ENCODE peak calls at places on chromosomes 2 and 18, in six cellular contexts. P, Z, T, K, O and M are unnamed samples.

GRCh38 chr2:12761109-12761508 is 44.4 kb downstream of the TRIB2 start:
- DNase-seq in P (no peak), Z (no peak), T (no peak), K (no peak), O (no peak), M (no peak)

GRCh38 chr2:56168163-56168562 is 15.6 kb upstream of the CCDC85A start:
- DNase-seq in P (no peak), Z (peak), T (no peak), K (no peak), O (no peak), M (no peak)

GRCh38 chr2:197883354-197884032 is 79.1 kb downstream of the PLCL1 start:
- DNase-seq in P (no peak), Z (peak), T (no peak), K (no peak), O (no peak), M (no peak)

GRCh38 chr18:79406708-79407107 is 11.0 kb downstream of the NFATC1 start:
- DNase-seq in P (no peak), Z (no peak), T (no peak), K (no peak), O (no peak), M (no peak)

GRCh38 chr18:32552421-32553030 is 81.8 kb upstream of the GAREM1 start:
- DNase-seq in P (peak), Z (peak), T (peak), K (peak), O (peak), M (peak)

GRCh38 chr2:49080681-49081080 is 73.6 kb downstream of the FSHR start:
- DNase-seq in P (no peak), Z (no peak), T (peak), K (no peak), O (no peak), M (no peak)

GRCh38 chr2:44689516-44689915 is 252.0 kb upstream of the SIX3 start:
- DNase-seq in P (no peak), Z (no peak), T (no peak), K (no peak), O (no peak), M (no peak)

GRCh38 chr2:1675633-1676032 is 68.7 kb downstream of the PXDN start:
- DNase-seq in P (peak), Z (peak), T (no peak), K (no peak), O (no peak), M (no peak)

GRCh38 chr2:64515075-64515474 is 9.1 kb upstream of the AFTPH start:
- DNase-seq in P (no peak), Z (no peak), T (no peak), K (no peak), O (no peak), M (no peak)

GRCh38 chr2:63048367-63049171 is 2.1 kb upstream of the OTX1 start:
- DNase-seq in P (peak), Z (no peak), T (peak), K (no peak), O (no peak), M (no peak)

GRCh38 chr2:224687156-224687555 is 29.0 kb downstream of the CCDC195 start:
- DNase-seq in P (no peak), Z (no peak), T (no peak), K (no peak), O (no peak), M (no peak)

GRCh38 chr18:79766308-79766707 is 31.4 kb upstream of the KCNG2 start:
- DNase-seq in P (no peak), Z (no peak), T (peak), K (no peak), O (no peak), M (no peak)

GRCh38 chr2:62868947-62869346 is 163.4 kb downstream of the EHBP1 start:
- DNase-seq in P (no peak), Z (no peak), T (no peak), K (no peak), O (no peak), M (no peak)

GRCh38 chr2:207330912-207331311 is 165.2 kb upstream of the KLF7 start:
- DNase-seq in P (peak), Z (peak), T (no peak), K (no peak), O (no peak), M (no peak)

GRCh38 chr2:164625378-164625971 is 4.2 kb upstream of the GRB14 start:
- DNase-seq in P (peak), Z (peak), T (no peak), K (no peak), O (no peak), M (no peak)

GRCh38 chr2:208250401-208250800 is 4.5 kb downstream of the IDH1 start:
- DNase-seq in P (peak), Z (peak), T (no peak), K (no peak), O (no peak), M (no peak)

GRCh38 chr2:44296653-44297052 is 21.4 kb downstream of the SLC3A1 start:
- DNase-seq in P (no peak), Z (no peak), T (no peak), K (no peak), O (no peak), M (peak)

GRCh38 chr2:100178864-100179263 is 36.5 kb upstream of the AFF3 start:
- DNase-seq in P (no peak), Z (no peak), T (no peak), K (no peak), O (no peak), M (no peak)

GRCh38 chr2:100073110-100073509 is 69.3 kb downstream of the AFF3 start:
- DNase-seq in P (no peak), Z (no peak), T (no peak), K (no peak), O (no peak), M (no peak)

GRCh38 chr18:48290162-48290926 is 118.8 kb downstream of the ZBTB7C start:
- DNase-seq in P (no peak), Z (no peak), T (no peak), K (no peak), O (no peak), M (no peak)

GRCh38 chr2:38115216-38116012 is 39.5 kb upstream of the CYP1B1 start:
- DNase-seq in P (peak), Z (peak), T (peak), K (peak), O (peak), M (peak)

GRCh38 chr2:28263690-28264089 is 129.0 kb upstream of the FOSL2 start:
- DNase-seq in P (no peak), Z (no peak), T (peak), K (no peak), O (no peak), M (no peak)

GRCh38 chr2:128362186-128362888 is 43.7 kb upstream of the HS6ST1 start:
- DNase-seq in P (no peak), Z (no peak), T (no peak), K (no peak), O (no peak), M (no peak)
- H3K4me3 ChIP-seq in P (no peak), Z (no peak), T (no peak), K (no peak), O (no peak), M (no peak)

DNA sequence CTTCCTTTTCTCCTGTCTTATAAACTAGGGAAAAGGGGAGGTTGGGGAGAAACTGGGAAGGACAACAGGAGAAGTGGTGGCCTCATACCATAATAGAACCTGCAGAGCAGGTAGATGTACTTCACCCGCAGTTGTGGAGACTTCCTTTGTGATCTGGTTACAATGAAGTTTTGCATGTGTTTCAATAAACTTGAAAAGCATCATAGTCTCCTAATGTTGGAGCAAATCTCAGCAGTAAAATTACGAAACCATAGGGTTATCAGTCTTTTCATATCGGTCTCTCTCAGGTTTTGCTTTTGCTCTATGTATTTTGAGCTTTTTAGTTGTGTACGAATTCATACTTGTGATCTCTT is 30.5 kb downstream of the ANO7 start:
- DNase-seq in P (no peak), Z (no peak), T (no peak), K (no peak), O (no peak), M (no peak)
- H3K4me3 ChIP-seq in P (peak), Z (peak), T (peak), K (peak), O (peak), M (no peak)

DNA sequence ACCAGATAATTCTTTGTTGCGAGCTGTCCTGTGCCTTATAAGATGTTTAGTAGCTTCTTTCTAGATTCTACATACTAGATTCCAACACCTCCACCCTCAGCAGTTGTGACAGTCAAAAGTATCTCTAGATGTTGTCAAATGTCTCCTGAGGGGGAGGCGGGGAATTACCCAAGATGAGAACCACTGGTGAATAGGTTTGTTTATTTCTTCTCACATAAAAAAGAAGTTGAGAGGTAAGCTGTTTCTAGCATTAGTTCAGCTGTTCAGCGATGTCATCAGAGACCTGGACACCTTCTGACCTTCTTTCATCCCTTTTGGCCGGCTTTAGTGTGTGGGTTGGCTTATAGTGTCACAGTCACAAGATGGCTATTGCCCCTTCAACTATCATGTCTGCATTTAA is 237.5 kb upstream of the SP5 start:
- DNase-seq in P (no peak), Z (no peak), T (no peak), K (no peak), O (no peak), M (no peak)
- H3K4me3 ChIP-seq in P (no peak), Z (no peak), T (no peak), K (no peak), O (no peak), M (no peak)

GRCh38 chr2:236581546-236581945 is 11.9 kb downstream of the ACKR3 start:
- DNase-seq in P (no peak), Z (no peak), T (no peak), K (no peak), O (no peak), M (no peak)

GRCh38 chr2:236580746-236581355 is 11.2 kb downstream of the ACKR3 start:
- DNase-seq in P (no peak), Z (no peak), T (no peak), K (no peak), O (no peak), M (no peak)

GRCh38 chr2:236578411-236578846 is 8.8 kb downstream of the ACKR3 start:
- DNase-seq in P (no peak), Z (no peak), T (no peak), K (no peak), O (no peak), M (no peak)

GRCh38 chr2:236578980-236579745 is 9.5 kb downstream of the ACKR3 start:
- DNase-seq in P (no peak), Z (no peak), T (peak), K (no peak), O (peak), M (no peak)

DNA sequence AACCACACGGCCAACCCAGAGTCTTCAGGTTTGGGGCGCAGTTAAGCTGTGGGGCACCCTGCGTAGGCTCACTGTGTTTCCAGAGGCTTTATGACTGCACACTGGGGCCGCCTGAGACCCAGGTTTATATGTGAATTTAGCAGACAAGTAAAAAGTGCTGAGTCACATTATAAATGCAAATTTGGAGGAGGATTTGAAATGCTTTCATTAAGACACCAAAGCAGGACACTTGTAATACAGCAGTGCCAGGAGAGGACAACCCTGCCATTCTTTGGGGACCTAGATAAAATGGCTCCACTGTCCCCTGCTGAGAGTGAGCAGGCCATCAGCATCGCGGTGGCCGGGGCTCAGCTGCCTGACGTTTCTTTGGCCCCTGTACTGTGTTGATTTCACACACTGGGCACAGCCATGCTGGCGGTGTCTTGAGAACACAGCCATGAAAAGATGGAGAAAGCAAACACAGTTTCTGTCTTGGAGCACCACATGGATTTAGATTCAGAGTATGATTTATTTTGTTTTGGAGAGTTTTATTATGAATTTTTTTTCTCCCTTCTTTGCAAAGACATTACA is 10.2 kb downstream of the ACKR3 start:
- DNase-seq in P (peak), Z (no peak), T (no peak), K (no peak), O (no peak), M (no peak)
- H3K4me3 ChIP-seq in P (no peak), Z (no peak), T (no peak), K (no peak), O (no peak), M (no peak)

DNA sequence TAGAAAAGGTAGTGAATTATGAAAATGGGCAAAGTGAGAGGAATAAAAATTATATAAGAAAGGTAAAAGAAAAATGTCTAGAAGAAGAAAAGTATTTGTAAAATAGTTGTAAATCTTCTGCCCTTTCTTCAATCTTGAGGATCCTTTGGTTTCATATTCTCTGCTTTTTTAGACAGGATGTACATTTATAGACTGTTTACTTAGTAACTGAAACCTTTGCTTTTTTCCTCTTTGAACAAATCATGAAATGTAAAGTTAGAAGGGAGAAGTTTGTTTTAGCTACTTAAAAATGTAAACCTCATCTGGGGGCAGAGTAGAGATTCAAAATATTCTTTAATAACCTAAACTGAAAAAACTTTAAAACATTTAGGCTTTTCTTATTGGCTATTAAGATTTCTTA is 150.4 kb upstream of the ITGA4 start:
- DNase-seq in P (no peak), Z (peak), T (no peak), K (peak), O (no peak), M (peak)
- H3K4me3 ChIP-seq in P (no peak), Z (no peak), T (no peak), K (no peak), O (no peak), M (peak)

DNA sequence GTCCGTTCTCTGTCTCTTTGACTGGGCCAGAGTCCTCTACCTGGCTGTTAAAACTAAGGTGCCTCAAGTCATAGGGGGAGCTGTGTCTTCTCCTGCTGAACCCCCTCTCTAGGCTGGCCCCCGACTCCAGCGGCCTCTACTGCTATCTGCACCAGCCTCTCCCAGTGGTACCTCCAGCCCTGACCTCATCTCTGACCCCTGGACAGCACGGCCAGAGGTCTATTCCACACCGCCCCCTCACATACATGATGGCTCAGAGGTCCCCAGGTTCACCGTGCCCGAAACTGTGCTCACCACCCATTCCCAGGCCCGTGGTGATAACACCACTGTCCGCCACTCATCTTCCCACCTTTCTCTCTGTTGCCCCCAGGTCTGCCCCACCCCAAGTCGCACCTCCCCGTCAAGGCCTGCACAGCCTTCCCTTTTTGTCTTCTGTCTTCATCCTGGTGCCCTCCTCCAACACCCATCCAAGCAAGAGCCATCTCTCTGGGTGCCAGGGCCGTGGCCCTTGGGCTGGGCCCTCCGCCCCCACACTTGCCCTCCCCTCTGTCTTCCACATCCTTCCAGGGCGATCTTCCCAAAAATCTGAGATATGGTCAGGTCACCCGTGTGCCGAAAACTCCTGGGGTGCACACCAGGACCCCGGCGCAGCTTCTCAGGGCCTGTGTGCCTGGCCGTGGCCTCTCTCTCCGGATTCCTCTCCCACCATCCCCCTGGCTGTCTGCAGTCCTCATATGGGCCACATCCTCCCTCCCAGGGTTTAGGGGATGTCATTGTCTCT is 134.4 kb upstream of the ID2 start:
- DNase-seq in P (no peak), Z (no peak), T (no peak), K (no peak), O (no peak), M (no peak)
- H3K4me3 ChIP-seq in P (no peak), Z (no peak), T (no peak), K (no peak), O (no peak), M (no peak)

DNA sequence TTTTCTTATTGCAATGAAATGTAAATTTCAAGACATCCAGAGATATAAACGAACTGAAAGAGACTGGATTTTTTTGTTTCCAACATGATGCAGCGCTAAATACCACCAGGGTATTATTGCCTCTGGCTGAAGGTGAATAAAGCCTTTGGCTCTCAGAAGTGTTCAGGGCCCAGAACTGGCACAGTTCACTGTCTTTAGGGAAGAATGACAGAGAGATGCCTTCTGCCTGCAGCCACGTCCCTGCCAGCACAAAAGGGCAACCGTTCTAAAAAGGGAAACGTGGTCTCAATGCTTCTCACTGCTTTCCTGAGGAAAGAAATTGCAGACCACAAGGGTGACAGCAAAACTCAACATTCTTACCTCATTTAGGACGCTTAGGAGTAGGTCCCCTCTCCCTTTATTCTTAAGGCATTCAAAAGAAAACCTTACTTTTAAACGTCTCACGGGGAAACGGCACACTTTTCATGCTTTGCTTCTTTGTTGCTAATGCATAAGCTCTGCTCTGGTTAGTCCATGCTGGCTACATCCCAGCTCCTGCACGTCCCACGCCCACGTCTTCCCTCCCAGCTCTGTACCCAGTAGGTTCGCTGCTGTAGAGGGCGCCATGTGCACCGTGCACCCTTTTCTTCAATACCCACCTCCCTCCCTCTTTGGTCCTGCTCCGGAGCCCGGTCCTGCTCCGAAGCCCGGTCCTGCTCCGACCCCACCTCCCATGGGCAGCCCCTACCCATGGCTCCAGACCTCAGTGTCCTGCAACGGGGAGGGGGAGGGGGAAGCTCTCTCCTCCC is 171.0 kb downstream of the HRH4 start:
- DNase-seq in P (no peak), Z (peak), T (peak), K (no peak), O (no peak), M (no peak)
- H3K4me3 ChIP-seq in P (no peak), Z (no peak), T (peak), K (no peak), O (no peak), M (no peak)

DNA sequence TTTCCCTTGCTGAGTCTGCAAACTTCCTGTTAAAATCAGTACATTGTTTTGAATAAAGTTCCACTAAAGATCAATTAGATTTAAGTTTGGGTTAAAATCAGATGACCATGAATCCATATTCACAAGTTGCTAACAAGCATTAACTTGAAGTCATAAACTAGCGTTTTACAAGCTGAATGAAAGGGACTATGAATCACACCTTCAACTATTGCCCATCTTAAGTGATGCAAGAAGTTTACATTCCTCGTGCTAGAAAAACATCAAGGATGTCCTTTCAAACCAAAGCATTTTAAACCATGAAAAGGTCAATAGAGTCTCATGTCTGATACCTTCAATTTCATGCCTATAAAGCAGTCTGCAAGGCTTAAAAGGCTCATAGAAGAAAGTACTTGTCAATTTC is 257.2 kb upstream of the SYT4 start:
- DNase-seq in P (no peak), Z (peak), T (no peak), K (no peak), O (no peak), M (no peak)
- H3K4me3 ChIP-seq in P (no peak), Z (no peak), T (no peak), K (no peak), O (no peak), M (no peak)